ENCODE peak calls at places on chromosomes 16 and 17, in ten cellular contexts. One of them, this sample, is unnamed.
A peak's percentile ranks its signal among the peaks of the same experiment; 100 is the strongest.

GRCh38 chr17:46026815-46027125 is 27.7 kb downstream of the STH start:
- DNase-seq in GM12878: no peak
- DNase-seq in psoas muscle: no peak
- DNase-seq in stomach: no peak
- DNase-seq in adrenal gland: no peak
- DNase-seq in kidney: peak; percentile 48
- DNase-seq in heart right ventricle: no peak
- DNase-seq in lung: no peak
- DNase-seq in CD8-positive, alpha-beta memory T cell: no peak
- DNase-seq in PC-9: no peak
- DNase-seq in this sample: no peak

GRCh38 chr16:83954577-83955016 is 1.6 kb downstream of the OSGIN1 start:
- DNase-seq in GM12878: no peak
- DNase-seq in psoas muscle: peak; percentile 75
- DNase-seq in stomach: peak; percentile 56
- DNase-seq in adrenal gland: peak; percentile 85
- DNase-seq in kidney: peak; percentile 78
- DNase-seq in heart right ventricle: no peak
- DNase-seq in lung: peak; percentile 79
- DNase-seq in CD8-positive, alpha-beta memory T cell: no peak
- DNase-seq in PC-9: peak; percentile 86
- DNase-seq in this sample: no peak

GRCh38 chr16:69118468-69118867 is 13.0 kb downstream of the HAS3 start:
- DNase-seq in GM12878: no peak
- DNase-seq in psoas muscle: no peak
- DNase-seq in stomach: no peak
- DNase-seq in adrenal gland: no peak
- DNase-seq in kidney: no peak
- DNase-seq in heart right ventricle: no peak
- DNase-seq in lung: no peak
- DNase-seq in CD8-positive, alpha-beta memory T cell: no peak
- DNase-seq in PC-9: no peak
- DNase-seq in this sample: no peak

GRCh38 chr17:12979826-12980500 is 37.9 kb downstream of the ELAC2 start:
- DNase-seq in GM12878: no peak
- DNase-seq in psoas muscle: no peak
- DNase-seq in stomach: no peak
- DNase-seq in adrenal gland: no peak
- DNase-seq in kidney: no peak
- DNase-seq in heart right ventricle: no peak
- DNase-seq in lung: no peak
- DNase-seq in CD8-positive, alpha-beta memory T cell: no peak
- DNase-seq in PC-9: no peak
- DNase-seq in this sample: no peak

GRCh38 chr17:57442914-57443571 is 186.7 kb downstream of the MSI2 start:
- DNase-seq in GM12878: no peak
- DNase-seq in psoas muscle: peak; percentile 89
- DNase-seq in stomach: peak; percentile 36
- DNase-seq in adrenal gland: peak; percentile 87
- DNase-seq in kidney: peak; percentile 88
- DNase-seq in heart right ventricle: peak; percentile 52
- DNase-seq in lung: no peak
- DNase-seq in CD8-positive, alpha-beta memory T cell: peak; percentile 57
- DNase-seq in PC-9: no peak
- DNase-seq in this sample: peak; percentile 52

GRCh38 chr17:48551601-48552452 is 6.9 kb upstream of the HOXB2 start:
- DNase-seq in GM12878: no peak
- DNase-seq in psoas muscle: no peak
- DNase-seq in stomach: no peak
- DNase-seq in adrenal gland: no peak
- DNase-seq in kidney: no peak
- DNase-seq in heart right ventricle: no peak
- DNase-seq in lung: no peak
- DNase-seq in CD8-positive, alpha-beta memory T cell: peak; percentile 33
- DNase-seq in PC-9: no peak
- DNase-seq in this sample: no peak

GRCh38 chr16:67393111-67393789 is at the start of gene TPPP3:
- DNase-seq in GM12878: no peak
- DNase-seq in psoas muscle: peak; percentile 95
- DNase-seq in stomach: peak; percentile 83
- DNase-seq in adrenal gland: peak; percentile 87
- DNase-seq in kidney: peak; percentile 97
- DNase-seq in heart right ventricle: peak; percentile 95
- DNase-seq in lung: peak; percentile 84
- DNase-seq in CD8-positive, alpha-beta memory T cell: peak; percentile 58
- DNase-seq in PC-9: no peak
- DNase-seq in this sample: peak; percentile 16

GRCh38 chr16:58121132-58121531 is 8.0 kb downstream of the CFAP20 start:
- DNase-seq in GM12878: no peak
- DNase-seq in psoas muscle: no peak
- DNase-seq in stomach: no peak
- DNase-seq in adrenal gland: no peak
- DNase-seq in kidney: no peak
- DNase-seq in heart right ventricle: no peak
- DNase-seq in lung: no peak
- DNase-seq in CD8-positive, alpha-beta memory T cell: no peak
- DNase-seq in PC-9: no peak
- DNase-seq in this sample: no peak

GRCh38 chr16:85238233-85238647 is 126.0 kb upstream of the CIBAR2 start:
- DNase-seq in GM12878: no peak
- DNase-seq in psoas muscle: peak; percentile 84
- DNase-seq in stomach: peak; percentile 33
- DNase-seq in adrenal gland: peak; percentile 52
- DNase-seq in kidney: peak; percentile 94
- DNase-seq in heart right ventricle: peak; percentile 58
- DNase-seq in lung: peak; percentile 51
- DNase-seq in CD8-positive, alpha-beta memory T cell: no peak
- DNase-seq in PC-9: no peak
- DNase-seq in this sample: no peak
- H3K4me1 ChIP-seq in GM12878: peaks cover 11% of the 10 kb centered on the region
- H3K4me1 ChIP-seq in psoas muscle: peaks cover 18% of the 10 kb centered on the region
- H3K4me1 ChIP-seq in stomach: peaks cover 48% of the 10 kb centered on the region
- H3K4me1 ChIP-seq in adrenal gland: peaks cover 33% of the 10 kb centered on the region
- H3K4me1 ChIP-seq in kidney: peaks cover 5% of the 10 kb centered on the region
- H3K4me1 ChIP-seq in heart right ventricle: peaks cover 50% of the 10 kb centered on the region
- H3K4me1 ChIP-seq in lung: peaks cover 11% of the 10 kb centered on the region
- H3K4me1 ChIP-seq in CD8-positive, alpha-beta memory T cell: no peaks in the 10 kb centered on the region
- H3K4me1 ChIP-seq in PC-9: no peaks in the 10 kb centered on the region
- H3K4me1 ChIP-seq in this sample: no peaks in the 10 kb centered on the region

GRCh38 chr16:15770512-15770911 is 86.3 kb downstream of the MYH11 start:
- DNase-seq in GM12878: no peak
- DNase-seq in psoas muscle: peak; percentile 5
- DNase-seq in stomach: no peak
- DNase-seq in adrenal gland: no peak
- DNase-seq in kidney: no peak
- DNase-seq in heart right ventricle: no peak
- DNase-seq in lung: no peak
- DNase-seq in CD8-positive, alpha-beta memory T cell: no peak
- DNase-seq in PC-9: no peak
- DNase-seq in this sample: no peak

GRCh38 chr16:15773964-15774363 is 82.9 kb downstream of the MYH11 start:
- DNase-seq in GM12878: no peak
- DNase-seq in psoas muscle: no peak
- DNase-seq in stomach: no peak
- DNase-seq in adrenal gland: no peak
- DNase-seq in kidney: no peak
- DNase-seq in heart right ventricle: no peak
- DNase-seq in lung: no peak
- DNase-seq in CD8-positive, alpha-beta memory T cell: no peak
- DNase-seq in PC-9: no peak
- DNase-seq in this sample: no peak

GRCh38 chr16:15771694-15772093 is 85.1 kb downstream of the MYH11 start:
- DNase-seq in GM12878: no peak
- DNase-seq in psoas muscle: no peak
- DNase-seq in stomach: no peak
- DNase-seq in adrenal gland: no peak
- DNase-seq in kidney: no peak
- DNase-seq in heart right ventricle: no peak
- DNase-seq in lung: no peak
- DNase-seq in CD8-positive, alpha-beta memory T cell: no peak
- DNase-seq in PC-9: no peak
- DNase-seq in this sample: no peak

GRCh38 chr16:15775209-15775608 is 81.6 kb downstream of the MYH11 start:
- DNase-seq in GM12878: peak; percentile 11
- DNase-seq in psoas muscle: no peak
- DNase-seq in stomach: no peak
- DNase-seq in adrenal gland: no peak
- DNase-seq in kidney: no peak
- DNase-seq in heart right ventricle: no peak
- DNase-seq in lung: no peak
- DNase-seq in CD8-positive, alpha-beta memory T cell: no peak
- DNase-seq in PC-9: no peak
- DNase-seq in this sample: no peak

DNA sequence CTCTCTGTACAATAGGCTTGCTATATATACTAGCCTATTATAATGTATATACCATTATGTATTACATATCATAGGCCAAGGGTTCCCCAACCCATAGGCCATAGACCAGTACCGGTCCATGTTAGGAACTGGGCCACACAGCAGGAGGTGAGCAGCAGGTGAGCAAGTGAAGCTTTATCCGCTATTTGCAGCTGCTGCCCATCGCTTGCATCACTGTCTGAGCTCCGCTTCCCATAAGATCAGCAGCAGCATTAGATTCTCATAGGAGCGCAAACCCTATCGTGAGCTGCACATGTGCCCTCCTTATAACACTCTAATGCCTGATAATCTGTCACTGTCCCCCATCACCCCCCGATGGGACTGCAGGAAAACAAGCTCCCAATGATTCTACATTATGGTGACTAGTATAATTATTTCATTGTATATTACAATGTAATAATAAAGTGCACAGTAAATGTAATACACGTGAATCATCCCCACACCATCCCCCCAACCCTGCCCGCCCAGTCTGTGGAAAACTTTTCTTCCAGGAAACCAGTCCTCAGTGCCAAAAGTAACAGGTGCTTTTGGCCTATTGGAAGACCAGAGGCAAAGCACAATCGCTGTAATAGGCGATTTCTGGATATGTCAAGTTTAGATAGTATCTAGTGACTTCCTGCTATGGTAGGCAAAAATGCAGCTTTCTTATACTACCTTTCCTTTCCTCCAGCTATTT is 84.1 kb downstream of the MYH11 start:
- DNase-seq in GM12878: no peak
- DNase-seq in psoas muscle: no peak
- DNase-seq in stomach: no peak
- DNase-seq in adrenal gland: no peak
- DNase-seq in kidney: no peak
- DNase-seq in heart right ventricle: no peak
- DNase-seq in lung: no peak
- DNase-seq in CD8-positive, alpha-beta memory T cell: no peak
- DNase-seq in PC-9: no peak
- DNase-seq in this sample: no peak
- H3K4me1 ChIP-seq in GM12878: no peaks in the 10 kb centered on the region
- H3K4me1 ChIP-seq in psoas muscle: no peaks in the 10 kb centered on the region
- H3K4me1 ChIP-seq in stomach: peaks cover 20% of the 10 kb centered on the region
- H3K4me1 ChIP-seq in adrenal gland: no peaks in the 10 kb centered on the region
- H3K4me1 ChIP-seq in kidney: no peaks in the 10 kb centered on the region
- H3K4me1 ChIP-seq in heart right ventricle: peaks cover 20% of the 10 kb centered on the region
- H3K4me1 ChIP-seq in lung: peaks cover 2% of the 10 kb centered on the region
- H3K4me1 ChIP-seq in CD8-positive, alpha-beta memory T cell: no peaks in the 10 kb centered on the region
- H3K4me1 ChIP-seq in PC-9: no peaks in the 10 kb centered on the region
- H3K4me1 ChIP-seq in this sample: no peaks in the 10 kb centered on the region

GRCh38 chr16:19522369-19523159 is 666 bp upstream of the GDE1 start:
- DNase-seq in GM12878: no peak
- DNase-seq in psoas muscle: no peak
- DNase-seq in stomach: no peak
- DNase-seq in adrenal gland: no peak
- DNase-seq in kidney: no peak
- DNase-seq in heart right ventricle: no peak
- DNase-seq in lung: no peak
- DNase-seq in CD8-positive, alpha-beta memory T cell: no peak
- DNase-seq in PC-9: no peak
- DNase-seq in this sample: no peak

GRCh38 chr16:19523559-19524355 is at the start of gene CCP110:
- DNase-seq in GM12878: peak; percentile 79
- DNase-seq in psoas muscle: peak; percentile 98
- DNase-seq in stomach: peak; percentile 98
- DNase-seq in adrenal gland: peak; percentile 98
- DNase-seq in kidney: peak; percentile 99
- DNase-seq in heart right ventricle: peak; percentile 96
- DNase-seq in lung: peak; percentile 98
- DNase-seq in CD8-positive, alpha-beta memory T cell: peak; percentile 96
- DNase-seq in PC-9: peak; percentile 88
- DNase-seq in this sample: peak; percentile 94

GRCh38 chr16:19523184-19523558 is 571 bp upstream of the CCP110 start:
- DNase-seq in GM12878: no peak
- DNase-seq in psoas muscle: no peak
- DNase-seq in stomach: no peak
- DNase-seq in adrenal gland: no peak
- DNase-seq in kidney: peak; percentile 68
- DNase-seq in heart right ventricle: peak; percentile 19
- DNase-seq in lung: no peak
- DNase-seq in CD8-positive, alpha-beta memory T cell: no peak
- DNase-seq in PC-9: no peak
- DNase-seq in this sample: no peak

GRCh38 chr16:19520861-19521331 is 1.0 kb downstream of the GDE1 start:
- DNase-seq in GM12878: peak; percentile 27
- DNase-seq in psoas muscle: no peak
- DNase-seq in stomach: peak; percentile 34
- DNase-seq in adrenal gland: peak; percentile 58
- DNase-seq in kidney: no peak
- DNase-seq in heart right ventricle: no peak
- DNase-seq in lung: no peak
- DNase-seq in CD8-positive, alpha-beta memory T cell: no peak
- DNase-seq in PC-9: peak; percentile 91
- DNase-seq in this sample: no peak

DNA sequence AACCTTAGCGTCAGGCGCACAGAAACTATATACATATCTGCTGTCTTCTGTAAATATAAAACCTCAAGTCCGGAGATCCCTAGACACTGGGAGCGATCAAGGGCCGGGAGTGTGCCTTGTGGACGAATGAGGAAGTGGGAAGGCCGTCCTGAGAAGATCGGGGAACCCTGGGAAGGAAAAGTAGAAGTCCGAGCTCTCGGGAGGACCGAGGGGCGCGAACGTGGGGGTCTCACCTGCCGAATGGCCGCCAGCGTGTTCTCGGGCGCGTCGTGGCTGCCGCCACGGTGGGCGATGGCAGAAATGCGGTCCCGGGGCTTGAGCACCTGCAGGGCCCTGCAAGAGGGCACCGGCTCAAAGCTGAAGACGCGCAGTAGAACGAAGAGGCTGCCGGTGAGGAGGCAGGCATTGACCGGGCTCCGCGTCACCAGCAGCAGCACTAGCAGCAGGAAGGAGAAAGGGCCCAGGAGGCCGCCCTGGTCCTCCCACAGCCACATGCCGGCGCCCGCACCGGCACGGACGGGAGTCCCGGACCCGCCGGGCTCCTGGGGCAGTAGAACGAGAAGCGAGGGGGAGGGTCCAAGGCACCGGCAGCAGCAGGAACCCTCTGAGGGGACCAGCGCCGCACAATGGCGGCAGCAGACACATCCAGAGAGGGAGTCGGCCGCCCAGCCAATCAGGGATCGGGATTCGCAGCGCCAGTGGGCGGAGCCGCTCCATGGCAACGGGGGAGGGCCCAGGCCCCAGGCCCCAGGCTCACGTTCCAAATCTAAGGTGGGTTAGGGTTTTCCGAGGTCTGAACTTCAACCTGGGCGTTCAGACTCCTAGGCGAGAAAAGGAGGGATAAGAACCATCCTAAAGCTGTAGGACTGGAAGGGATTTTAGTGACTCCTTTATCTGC is at the start of gene GDE1:
- DNase-seq in GM12878: peak; percentile 64
- DNase-seq in psoas muscle: peak; percentile 96
- DNase-seq in stomach: peak; percentile 96
- DNase-seq in adrenal gland: peak; percentile 95
- DNase-seq in kidney: peak; percentile 98
- DNase-seq in heart right ventricle: peak; percentile 95
- DNase-seq in lung: peak; percentile 94
- DNase-seq in CD8-positive, alpha-beta memory T cell: peak; percentile 94
- DNase-seq in PC-9: peak; percentile 75
- DNase-seq in this sample: peak; percentile 90
- H3K4me1 ChIP-seq in GM12878: peaks cover 14% of the 10 kb centered on the region
- H3K4me1 ChIP-seq in psoas muscle: peaks cover 33% of the 10 kb centered on the region
- H3K4me1 ChIP-seq in stomach: peaks cover 84% of the 10 kb centered on the region
- H3K4me1 ChIP-seq in adrenal gland: peaks cover 46% of the 10 kb centered on the region
- H3K4me1 ChIP-seq in kidney: peaks cover 13% of the 10 kb centered on the region
- H3K4me1 ChIP-seq in heart right ventricle: peaks cover 62% of the 10 kb centered on the region
- H3K4me1 ChIP-seq in lung: peaks cover 5% of the 10 kb centered on the region
- H3K4me1 ChIP-seq in CD8-positive, alpha-beta memory T cell: peaks cover 37% of the 10 kb centered on the region
- H3K4me1 ChIP-seq in PC-9: peaks cover 68% of the 10 kb centered on the region
- H3K4me1 ChIP-seq in this sample: peaks cover 55% of the 10 kb centered on the region

GRCh38 chr17:28749516-28750177 is 5.8 kb downstream of the TRAF4 start:
- DNase-seq in GM12878: no peak
- DNase-seq in psoas muscle: peak; percentile 40
- DNase-seq in stomach: no peak
- DNase-seq in adrenal gland: no peak
- DNase-seq in kidney: peak; percentile 73
- DNase-seq in heart right ventricle: no peak
- DNase-seq in lung: no peak
- DNase-seq in CD8-positive, alpha-beta memory T cell: no peak
- DNase-seq in PC-9: no peak
- DNase-seq in this sample: no peak
- H3K4me1 ChIP-seq in GM12878: peaks cover 30% of the 10 kb centered on the region
- H3K4me1 ChIP-seq in psoas muscle: peaks cover 16% of the 10 kb centered on the region
- H3K4me1 ChIP-seq in stomach: peaks cover 64% of the 10 kb centered on the region
- H3K4me1 ChIP-seq in adrenal gland: peaks cover 44% of the 10 kb centered on the region
- H3K4me1 ChIP-seq in kidney: peaks cover 54% of the 10 kb centered on the region
- H3K4me1 ChIP-seq in heart right ventricle: peaks cover 42% of the 10 kb centered on the region
- H3K4me1 ChIP-seq in lung: peaks cover 16% of the 10 kb centered on the region
- H3K4me1 ChIP-seq in CD8-positive, alpha-beta memory T cell: peaks cover 27% of the 10 kb centered on the region
- H3K4me1 ChIP-seq in PC-9: peaks cover 43% of the 10 kb centered on the region
- H3K4me1 ChIP-seq in this sample: peaks cover 25% of the 10 kb centered on the region

This sample was measured in CD4-positive, CD25-positive, alpha-beta regulatory T cell.